ENCODE peak calls at places on chromosome 5, in ten cellular contexts. One of them, this sample, is unnamed.

GRCh38 chr5:103340717-103341397 is 82.3 kb downstream of the MACIR start:
- DNase-seq in hepatocyte: no peak
- DNase-seq in activated CD4-positive, alpha-beta T cell treated with anti-CD3 and anti-CD28 coated beads for 24 hours: no peak
- DNase-seq in HAP-1: no peak
- DNase-seq in NCI-H1105 treated with DMSO at 0.1 percent for 48 hours: no peak
- DNase-seq in left cardiac atrium: no peak
- DNase-seq in substantia nigra: no peak
- DNase-seq in Kasumi-1: no peak
- DNase-seq in mammary epithelial cell: no peak
- DNase-seq in cardiac fibroblast: peak
- DNase-seq in this sample: no peak

GRCh38 chr5:56123531-56124243 is 109.4 kb downstream of the ANKRD55 start:
- DNase-seq in cardiac fibroblast: peak
- DNase-seq in left cardiac atrium: peak
- DNase-seq in mammary epithelial cell: peak
- DNase-seq in HAP-1: no peak
- DNase-seq in Kasumi-1: no peak
- DNase-seq in activated CD4-positive, alpha-beta T cell treated with anti-CD3 and anti-CD28 coated beads for 24 hours: no peak
- DNase-seq in NCI-H1105 treated with DMSO at 0.1 percent for 48 hours: no peak
- DNase-seq in substantia nigra: no peak
- DNase-seq in hepatocyte: peak
- DNase-seq in this sample: peak

GRCh38 chr5:68661237-68661636 is 432.6 kb upstream of the SLC30A5 start:
- DNase-seq in NCI-H1105 treated with DMSO at 0.1 percent for 48 hours: no peak
- DNase-seq in mammary epithelial cell: peak
- DNase-seq in hepatocyte: peak
- DNase-seq in cardiac fibroblast: peak
- DNase-seq in activated CD4-positive, alpha-beta T cell treated with anti-CD3 and anti-CD28 coated beads for 24 hours: peak
- DNase-seq in HAP-1: no peak
- DNase-seq in Kasumi-1: peak
- DNase-seq in left cardiac atrium: no peak
- DNase-seq in substantia nigra: no peak
- DNase-seq in this sample: peak

GRCh38 chr5:76960004-76960625 is 7.3 kb downstream of the CRHBP start:
- DNase-seq in cardiac fibroblast: peak
- DNase-seq in Kasumi-1: peak
- DNase-seq in substantia nigra: no peak
- DNase-seq in HAP-1: no peak
- DNase-seq in activated CD4-positive, alpha-beta T cell treated with anti-CD3 and anti-CD28 coated beads for 24 hours: no peak
- DNase-seq in NCI-H1105 treated with DMSO at 0.1 percent for 48 hours: no peak
- DNase-seq in left cardiac atrium: no peak
- DNase-seq in mammary epithelial cell: peak
- DNase-seq in hepatocyte: no peak
- DNase-seq in this sample: no peak

GRCh38 chr5:514673-515072 is 9.6 kb downstream of the SLC9A3 start:
- DNase-seq in Kasumi-1: no peak
- DNase-seq in hepatocyte: peak
- DNase-seq in left cardiac atrium: no peak
- DNase-seq in NCI-H1105 treated with DMSO at 0.1 percent for 48 hours: no peak
- DNase-seq in cardiac fibroblast: no peak
- DNase-seq in HAP-1: no peak
- DNase-seq in substantia nigra: no peak
- DNase-seq in activated CD4-positive, alpha-beta T cell treated with anti-CD3 and anti-CD28 coated beads for 24 hours: no peak
- DNase-seq in mammary epithelial cell: no peak
- DNase-seq in this sample: peak

GRCh38 chr5:158080112-158080511 is 221.2 kb upstream of the CLINT1 start:
- DNase-seq in hepatocyte: no peak
- DNase-seq in activated CD4-positive, alpha-beta T cell treated with anti-CD3 and anti-CD28 coated beads for 24 hours: no peak
- DNase-seq in HAP-1: no peak
- DNase-seq in NCI-H1105 treated with DMSO at 0.1 percent for 48 hours: no peak
- DNase-seq in Kasumi-1: no peak
- DNase-seq in substantia nigra: no peak
- DNase-seq in left cardiac atrium: no peak
- DNase-seq in mammary epithelial cell: no peak
- DNase-seq in cardiac fibroblast: no peak
- DNase-seq in this sample: no peak

GRCh38 chr5:172574845-172575170 is 66.3 kb upstream of the NEURL1B start:
- DNase-seq in substantia nigra: no peak
- DNase-seq in mammary epithelial cell: no peak
- DNase-seq in Kasumi-1: no peak
- DNase-seq in NCI-H1105 treated with DMSO at 0.1 percent for 48 hours: no peak
- DNase-seq in hepatocyte: no peak
- DNase-seq in HAP-1: no peak
- DNase-seq in activated CD4-positive, alpha-beta T cell treated with anti-CD3 and anti-CD28 coated beads for 24 hours: no peak
- DNase-seq in cardiac fibroblast: no peak
- DNase-seq in left cardiac atrium: no peak
- DNase-seq in this sample: no peak

GRCh38 chr5:170195876-170196275 is 36.9 kb upstream of the C5orf58 start:
- DNase-seq in Kasumi-1: no peak
- DNase-seq in substantia nigra: no peak
- DNase-seq in cardiac fibroblast: no peak
- DNase-seq in left cardiac atrium: no peak
- DNase-seq in NCI-H1105 treated with DMSO at 0.1 percent for 48 hours: peak
- DNase-seq in mammary epithelial cell: no peak
- DNase-seq in activated CD4-positive, alpha-beta T cell treated with anti-CD3 and anti-CD28 coated beads for 24 hours: no peak
- DNase-seq in hepatocyte: no peak
- DNase-seq in HAP-1: no peak
- DNase-seq in this sample: no peak

GRCh38 chr5:96377167-96377566 is 55.9 kb downstream of the PCSK1 start:
- DNase-seq in cardiac fibroblast: no peak
- DNase-seq in Kasumi-1: no peak
- DNase-seq in HAP-1: no peak
- DNase-seq in activated CD4-positive, alpha-beta T cell treated with anti-CD3 and anti-CD28 coated beads for 24 hours: no peak
- DNase-seq in left cardiac atrium: no peak
- DNase-seq in mammary epithelial cell: no peak
- DNase-seq in hepatocyte: no peak
- DNase-seq in NCI-H1105 treated with DMSO at 0.1 percent for 48 hours: no peak
- DNase-seq in substantia nigra: no peak
- DNase-seq in this sample: no peak

GRCh38 chr5:10555134-10555733 is 8.6 kb upstream of the ANKRD33B start:
- DNase-seq in activated CD4-positive, alpha-beta T cell treated with anti-CD3 and anti-CD28 coated beads for 24 hours: no peak
- DNase-seq in HAP-1: no peak
- DNase-seq in hepatocyte: peak
- DNase-seq in substantia nigra: no peak
- DNase-seq in NCI-H1105 treated with DMSO at 0.1 percent for 48 hours: no peak
- DNase-seq in cardiac fibroblast: peak
- DNase-seq in left cardiac atrium: no peak
- DNase-seq in Kasumi-1: no peak
- DNase-seq in mammary epithelial cell: peak
- DNase-seq in this sample: no peak

GRCh38 chr5:135127604-135128240 is 93.7 kb upstream of the PITX1 start:
- DNase-seq in Kasumi-1: no peak
- DNase-seq in substantia nigra: no peak
- DNase-seq in left cardiac atrium: no peak
- DNase-seq in cardiac fibroblast: peak
- DNase-seq in activated CD4-positive, alpha-beta T cell treated with anti-CD3 and anti-CD28 coated beads for 24 hours: no peak
- DNase-seq in HAP-1: no peak
- DNase-seq in hepatocyte: peak
- DNase-seq in mammary epithelial cell: peak
- DNase-seq in NCI-H1105 treated with DMSO at 0.1 percent for 48 hours: no peak
- DNase-seq in this sample: peak

GRCh38 chr5:136043968-136044610 is 15.3 kb downstream of the TGFBI start:
- DNase-seq in left cardiac atrium: no peak
- DNase-seq in HAP-1: no peak
- DNase-seq in hepatocyte: no peak
- DNase-seq in Kasumi-1: no peak
- DNase-seq in NCI-H1105 treated with DMSO at 0.1 percent for 48 hours: no peak
- DNase-seq in substantia nigra: no peak
- DNase-seq in cardiac fibroblast: no peak
- DNase-seq in mammary epithelial cell: no peak
- DNase-seq in activated CD4-positive, alpha-beta T cell treated with anti-CD3 and anti-CD28 coated beads for 24 hours: no peak
- DNase-seq in this sample: no peak

GRCh38 chr5:146744358-146744757 is 134.2 kb downstream of the PPP2R2B start:
- DNase-seq in NCI-H1105 treated with DMSO at 0.1 percent for 48 hours: no peak
- DNase-seq in HAP-1: no peak
- DNase-seq in left cardiac atrium: no peak
- DNase-seq in hepatocyte: no peak
- DNase-seq in cardiac fibroblast: peak
- DNase-seq in mammary epithelial cell: peak
- DNase-seq in substantia nigra: peak
- DNase-seq in activated CD4-positive, alpha-beta T cell treated with anti-CD3 and anti-CD28 coated beads for 24 hours: no peak
- DNase-seq in Kasumi-1: no peak
- DNase-seq in this sample: no peak

GRCh38 chr5:158435161-158435616 is 576.2 kb upstream of the CLINT1 start:
- DNase-seq in activated CD4-positive, alpha-beta T cell treated with anti-CD3 and anti-CD28 coated beads for 24 hours: peak
- DNase-seq in left cardiac atrium: no peak
- DNase-seq in hepatocyte: no peak
- DNase-seq in HAP-1: no peak
- DNase-seq in mammary epithelial cell: peak
- DNase-seq in NCI-H1105 treated with DMSO at 0.1 percent for 48 hours: no peak
- DNase-seq in cardiac fibroblast: no peak
- DNase-seq in Kasumi-1: no peak
- DNase-seq in substantia nigra: no peak
- DNase-seq in this sample: no peak

GRCh38 chr5:120405923-120406322 is 58.2 kb upstream of the PRR16 start:
- DNase-seq in NCI-H1105 treated with DMSO at 0.1 percent for 48 hours: no peak
- DNase-seq in Kasumi-1: no peak
- DNase-seq in left cardiac atrium: no peak
- DNase-seq in mammary epithelial cell: peak
- DNase-seq in substantia nigra: no peak
- DNase-seq in activated CD4-positive, alpha-beta T cell treated with anti-CD3 and anti-CD28 coated beads for 24 hours: no peak
- DNase-seq in HAP-1: no peak
- DNase-seq in hepatocyte: no peak
- DNase-seq in cardiac fibroblast: peak
- DNase-seq in this sample: no peak

GRCh38 chr5:157778121-157778805 is 34.8 kb downstream of the LSM11 start:
- DNase-seq in cardiac fibroblast: peak
- DNase-seq in mammary epithelial cell: peak
- DNase-seq in Kasumi-1: no peak
- DNase-seq in NCI-H1105 treated with DMSO at 0.1 percent for 48 hours: peak
- DNase-seq in HAP-1: no peak
- DNase-seq in activated CD4-positive, alpha-beta T cell treated with anti-CD3 and anti-CD28 coated beads for 24 hours: no peak
- DNase-seq in substantia nigra: no peak
- DNase-seq in left cardiac atrium: no peak
- DNase-seq in hepatocyte: peak
- DNase-seq in this sample: peak

GRCh38 chr5:50766042-50766441 is 99.6 kb downstream of the PARP8 start:
- DNase-seq in left cardiac atrium: no peak
- DNase-seq in hepatocyte: no peak
- DNase-seq in activated CD4-positive, alpha-beta T cell treated with anti-CD3 and anti-CD28 coated beads for 24 hours: no peak
- DNase-seq in NCI-H1105 treated with DMSO at 0.1 percent for 48 hours: no peak
- DNase-seq in cardiac fibroblast: no peak
- DNase-seq in HAP-1: no peak
- DNase-seq in substantia nigra: no peak
- DNase-seq in Kasumi-1: no peak
- DNase-seq in mammary epithelial cell: no peak
- DNase-seq in this sample: no peak

GRCh38 chr5:35881758-35882157 is 25.1 kb downstream of the IL7R start:
- DNase-seq in NCI-H1105 treated with DMSO at 0.1 percent for 48 hours: no peak
- DNase-seq in hepatocyte: no peak
- DNase-seq in mammary epithelial cell: no peak
- DNase-seq in activated CD4-positive, alpha-beta T cell treated with anti-CD3 and anti-CD28 coated beads for 24 hours: no peak
- DNase-seq in substantia nigra: no peak
- DNase-seq in HAP-1: no peak
- DNase-seq in cardiac fibroblast: no peak
- DNase-seq in Kasumi-1: no peak
- DNase-seq in left cardiac atrium: no peak
- DNase-seq in this sample: no peak

GRCh38 chr5:110913221-110913620 is 158.3 kb upstream of the TSLP start:
- DNase-seq in hepatocyte: no peak
- DNase-seq in HAP-1: no peak
- DNase-seq in cardiac fibroblast: no peak
- DNase-seq in mammary epithelial cell: no peak
- DNase-seq in activated CD4-positive, alpha-beta T cell treated with anti-CD3 and anti-CD28 coated beads for 24 hours: no peak
- DNase-seq in Kasumi-1: no peak
- DNase-seq in NCI-H1105 treated with DMSO at 0.1 percent for 48 hours: no peak
- DNase-seq in substantia nigra: no peak
- DNase-seq in left cardiac atrium: no peak
- DNase-seq in this sample: no peak

GRCh38 chr5:18008940-18009339 is 374.7 kb downstream of the TAF11L14 start:
- DNase-seq in HAP-1: no peak
- DNase-seq in Kasumi-1: no peak
- DNase-seq in activated CD4-positive, alpha-beta T cell treated with anti-CD3 and anti-CD28 coated beads for 24 hours: no peak
- DNase-seq in substantia nigra: no peak
- DNase-seq in left cardiac atrium: no peak
- DNase-seq in hepatocyte: no peak
- DNase-seq in NCI-H1105 treated with DMSO at 0.1 percent for 48 hours: no peak
- DNase-seq in cardiac fibroblast: no peak
- DNase-seq in mammary epithelial cell: no peak
- DNase-seq in this sample: no peak

GRCh38 chr5:64947031-64947430 is 178.3 kb downstream of the CWC27 start:
- DNase-seq in activated CD4-positive, alpha-beta T cell treated with anti-CD3 and anti-CD28 coated beads for 24 hours: no peak
- DNase-seq in mammary epithelial cell: peak
- DNase-seq in left cardiac atrium: no peak
- DNase-seq in HAP-1: peak
- DNase-seq in Kasumi-1: no peak
- DNase-seq in substantia nigra: no peak
- DNase-seq in NCI-H1105 treated with DMSO at 0.1 percent for 48 hours: peak
- DNase-seq in hepatocyte: peak
- DNase-seq in cardiac fibroblast: peak
- DNase-seq in this sample: peak